ENCODE peak calls at places on chromosomes 12 and 14, in ten cellular contexts. Z is right atrium auricular region; X is NB4; P is foreskin fibroblast; Q is left lung; H is CD4-positive, alpha-beta T cell; F is lung; N is GM13977; G is GM12864; A is fibroblast of pulmonary artery. L is an unnamed sample.

GRCh38 chr12:7555752-7556151 is 52.2 kb upstream of the CD163 start:
- DNase-seq in F (no peak), A (peak; percentile 36), X (peak; percentile 69), P (peak; percentile 75), Z (no peak), H (no peak), Q (no peak), N (no peak), G (no peak), L (no peak)

GRCh38 chr14:92109490-92109889 is 3.1 kb upstream of the ATXN3 start:
- DNase-seq in N (no peak), P (no peak), F (no peak), G (no peak), Q (no peak), X (no peak), H (no peak), Z (no peak), A (no peak), L (no peak)

GRCh38 chr12:116766285-116766684 is 28.2 kb downstream of the RNFT2 start:
- DNase-seq in Z (no peak), N (no peak), F (no peak), A (no peak), G (no peak), Q (no peak), P (no peak), H (no peak), X (no peak), L (no peak)

GRCh38 chr12:69653703-69654102 is 43.0 kb upstream of the LRRC10 start:
- DNase-seq in Z (no peak), P (peak; percentile 37), Q (no peak), F (no peak), H (no peak), G (no peak), A (peak; percentile 46), N (no peak), X (peak; percentile 14), L (no peak)

GRCh38 chr12:27498159-27498558 is 25.8 kb upstream of the PPFIBP1 start:
- DNase-seq in A (no peak), G (no peak), Z (no peak), Q (no peak), F (no peak), P (no peak), X (no peak), N (peak; percentile 22), H (no peak), L (no peak)

GRCh38 chr14:64722842-64723447 is 18.7 kb downstream of the PLEKHG3 start:
- DNase-seq in X (no peak), P (no peak), A (no peak), H (no peak), F (no peak), N (no peak), G (no peak), Z (no peak), Q (no peak), L (no peak)

GRCh38 chr12:13223176-13223806 is 26.8 kb downstream of the EMP1 start:
- DNase-seq in N (no peak), P (peak; percentile 95), Z (peak; percentile 52), Q (no peak), G (no peak), A (peak; percentile 80), H (no peak), X (no peak), F (no peak), L (no peak)

GRCh38 chr12:116303076-116303465 is 25.6 kb upstream of the MED13L start:
- DNase-seq in Q (no peak), H (no peak), A (no peak), Z (no peak), X (peak; percentile 88), P (no peak), N (no peak), F (no peak), G (no peak), L (no peak)

GRCh38 chr14:77542349-77543239 is 44.0 kb upstream of the ISM2 start:
- DNase-seq in Q (no peak), H (no peak), X (no peak), N (no peak), Z (no peak), F (no peak), P (no peak), G (no peak), A (peak; percentile 51), L (no peak)

GRCh38 chr12:54683388-54683787 is 35.2 kb upstream of the DCD start:
- DNase-seq in P (no peak), Q (no peak), G (no peak), A (no peak), X (no peak), N (no peak), F (no peak), Z (no peak), H (no peak), L (no peak)

GRCh38 chr14:93084402-93084801 is 31.3 kb downstream of the ITPK1 start:
- DNase-seq in G (no peak), N (no peak), Z (no peak), Q (no peak), H (no peak), P (no peak), F (no peak), X (no peak), A (no peak), L (no peak)

GRCh38 chr12:114853003-114853529 is 169.1 kb upstream of the TBX3 start:
- DNase-seq in N (no peak), P (peak; percentile 46), Z (no peak), X (no peak), F (no peak), A (no peak), Q (no peak), H (no peak), G (no peak), L (no peak)

GRCh38 chr14:94022532-94023411 is 3.4 kb upstream of the OTUB2 start:
- DNase-seq in G (no peak), Q (no peak), Z (no peak), X (no peak), H (no peak), F (no peak), A (no peak), P (no peak), N (no peak), L (no peak)

GRCh38 chr12:49019435-49020317 is 1.1 kb upstream of the PRKAG1 start:
- DNase-seq in P (peak; percentile 19), A (peak; percentile 38), N (peak; percentile 77), G (peak; percentile 22), X (peak; percentile 92), F (no peak), Z (no peak), Q (no peak), H (no peak), L (no peak)
- TF ChIP-seq CTCF in P (peak; percentile 25), A (peak; percentile 43), N (peak; percentile 44), G (peak; percentile 64), X (peak; percentile 76), F (no peak), Z (no peak), Q (no peak), H (peak; percentile 28), L (no peak)

GRCh38 chr14:90815817-90816662 is at the start of gene TTC7B:
- DNase-seq in N (peak; percentile 91), Z (no peak), A (peak; percentile 44), P (no peak), G (no peak), F (no peak), H (no peak), Q (no peak), X (peak; percentile 58), L (peak; percentile 50)
- TF ChIP-seq CTCF in N (peak; percentile 55), Z (peak; percentile 34), A (no peak), P (peak; percentile 17), G (peak; percentile 44), F (no peak), H (no peak), Q (no peak), X (no peak), L (no peak)

GRCh38 chr14:104929268-104930230 is 4.9 kb downstream of the PLD4 start:
- DNase-seq in F (no peak), H (peak; percentile 24), P (no peak), X (no peak), A (no peak), N (peak; percentile 29), G (no peak), Q (peak; percentile 27), Z (no peak), L (peak; percentile 14)

GRCh38 chr14:104926619-104927431 is 2.1 kb downstream of the PLD4 start:
- DNase-seq in H (no peak), P (no peak), A (no peak), N (peak; percentile 94), Q (peak; percentile 28), Z (no peak), G (peak; percentile 94), F (no peak), X (peak; percentile 77), L (peak; percentile 60)

GRCh38 chr14:104927432-104927816 is 2.7 kb downstream of the PLD4 start:
- DNase-seq in H (no peak), N (no peak), P (no peak), A (no peak), G (no peak), Q (peak; percentile 25), Z (no peak), F (no peak), X (no peak), L (peak; percentile 16)

GRCh38 chr14:104928391-104929133 is 3.9 kb downstream of the PLD4 start:
- DNase-seq in F (no peak), X (no peak), A (no peak), N (peak; percentile 14), P (no peak), Q (peak; percentile 27), G (no peak), H (no peak), Z (no peak), L (peak; percentile 15)

GRCh38 chr14:104927901-104928300 is 3.2 kb downstream of the PLD4 start:
- DNase-seq in P (no peak), N (peak; percentile 25), F (no peak), Z (no peak), Q (peak; percentile 18), G (no peak), H (no peak), X (no peak), A (no peak), L (no peak)
- TF ChIP-seq CTCF in P (no peak), N (peak; percentile 19), F (no peak), Z (no peak), Q (no peak), G (no peak), H (no peak), X (no peak), A (no peak), L (no peak)

GRCh38 chr12:112826011-112826410 is 34.5 kb downstream of the RPH3A start:
- DNase-seq in A (no peak), X (no peak), G (no peak), H (no peak), Q (no peak), N (no peak), Z (no peak), P (no peak), F (no peak), L (no peak)

GRCh38 chr12:112822056-112822455 is 30.5 kb downstream of the RPH3A start:
- DNase-seq in A (no peak), P (no peak), G (no peak), Q (no peak), F (no peak), H (no peak), X (no peak), Z (no peak), N (no peak), L (no peak)

GRCh38 chr12:112824166-112824565 is 32.6 kb downstream of the RPH3A start:
- DNase-seq in Z (no peak), P (no peak), X (no peak), A (no peak), H (no peak), G (no peak), N (no peak), F (no peak), Q (no peak), L (no peak)

GRCh38 chr12:112824701-112825100 is 33.2 kb downstream of the RPH3A start:
- DNase-seq in A (no peak), P (no peak), Z (no peak), Q (no peak), N (no peak), G (no peak), H (no peak), X (no peak), F (no peak), L (no peak)

GRCh38 chr12:112823582-112824149 is 32.1 kb downstream of the RPH3A start:
- DNase-seq in Q (no peak), A (no peak), X (no peak), G (no peak), Z (no peak), N (no peak), F (no peak), H (no peak), P (no peak), L (no peak)
- TF ChIP-seq CTCF in Q (no peak), A (no peak), X (peak; percentile 22), G (peak; percentile 31), Z (no peak), N (no peak), F (no peak), H (no peak), P (no peak), L (no peak)